ENCODE peak calls at places on chromosome 22, in eight cellular contexts. N is HCT116; S is upper lobe of left lung; C is left colon; D is stimulated activated naive CD8-positive, alpha-beta T cell treated with anti-CD3 and anti-CD28 coated beads, Interleukin-15, Interleukin-2, amounts not matched to agents 100 U/mL and 50 U/mL, for 24 hours; P is Right ventricle myocardium superior; G is naive thymus-derived CD4-positive, alpha-beta T cell; H is CD4-positive, alpha-beta T cell. T is an unnamed sample.

GRCh38 chr22:41501209-41501608 is 32.3 kb downstream of the ACO2 start:
- ATAC-seq in S (no peak), G (peak), H (peak), P (no peak), N (peak), C (peak), D (peak), T (peak)

GRCh38 chr22:19448076-19448607 is 631 bp upstream of the C22orf39 start:
- ATAC-seq in S (peak), H (peak), G (peak), P (peak), C (peak), D (peak), N (peak), T (peak)

GRCh38 chr22:36988075-36988474 is 31.2 kb downstream of the TST start:
- ATAC-seq in H (no peak), N (no peak), S (no peak), G (no peak), C (no peak), P (no peak), D (no peak), T (no peak)

GRCh38 chr22:48796295-48797015 is 1031.2 kb downstream of the BRD1 start:
- ATAC-seq in D (no peak), H (no peak), C (no peak), P (no peak), G (no peak), S (no peak), N (no peak), T (no peak)

GRCh38 chr22:39223091-39223710 is 21.6 kb downstream of the PDGFB start:
- ATAC-seq in C (no peak), G (peak), H (peak), S (no peak), N (no peak), P (no peak), D (no peak), T (no peak)

GRCh38 chr22:50141891-50142363 is 28.6 kb upstream of the PANX2 start:
- ATAC-seq in N (no peak), D (no peak), H (no peak), G (no peak), P (no peak), C (no peak), S (no peak), T (no peak)

GRCh38 chr22:31192513-31192912 is 19.6 kb upstream of the LIMK2 start:
- ATAC-seq in D (no peak), S (no peak), G (no peak), P (no peak), H (no peak), C (no peak), N (no peak), T (no peak)

GRCh38 chr22:40224702-40225101 is 47.0 kb downstream of the TNRC6B start:
- ATAC-seq in P (no peak), H (peak), N (no peak), D (peak), S (no peak), C (no peak), G (peak), T (peak)

GRCh38 chr22:46054091-46054877 is 77.3 kb upstream of the WNT7B start:
- ATAC-seq in P (peak), S (peak), C (peak), N (peak), D (peak), G (peak), H (peak), T (peak)

GRCh38 chr22:45334528-45334927 is 24.8 kb downstream of the FAM118A start:
- ATAC-seq in S (no peak), N (no peak), H (no peak), P (no peak), D (no peak), C (no peak), G (no peak), T (no peak)

GRCh38 chr22:50454556-50455075 is 20.2 kb downstream of the SBF1 start:
- ATAC-seq in G (no peak), S (no peak), H (no peak), D (no peak), C (no peak), P (no peak), N (no peak), T (no peak)

GRCh38 chr22:35217541-35217940 is 39.8 kb upstream of the HMGXB4 start:
- ATAC-seq in C (no peak), D (no peak), P (no peak), N (no peak), G (no peak), H (no peak), S (no peak), T (no peak)

GRCh38 chr22:47175151-47175760 is 412.8 kb downstream of the TBC1D22A start:
- ATAC-seq in G (no peak), C (peak), P (peak), N (no peak), H (no peak), D (no peak), S (peak), T (no peak)

GRCh38 chr22:30565341-30565740 is 9.1 kb downstream of the GAL3ST1 start:
- ATAC-seq in G (no peak), H (no peak), S (no peak), D (no peak), C (no peak), P (no peak), N (no peak), T (no peak)

GRCh38 chr22:22720724-22721261 is 76.4 kb downstream of the GGTLC2 start:
- ATAC-seq in C (peak), G (peak), P (peak), S (peak), N (peak), D (peak), H (peak), T (peak)

GRCh38 chr22:48676266-48677167 is 1151.2 kb downstream of the BRD1 start:
- ATAC-seq in P (no peak), D (no peak), S (no peak), C (no peak), H (no peak), G (no peak), N (no peak), T (no peak)

GRCh38 chr22:42889290-42889689 is 32.2 kb upstream of the ARFGAP3 start:
- ATAC-seq in P (no peak), S (peak), C (no peak), H (no peak), N (no peak), D (peak), G (peak), T (peak)

GRCh38 chr22:36505998-36506635 is 723 bp downstream of the FOXRED2 start:
- ATAC-seq in N (no peak), G (no peak), H (no peak), D (no peak), P (no peak), C (no peak), S (no peak), T (no peak)

GRCh38 chr22:17269607-17270261 is 50.5 kb upstream of the ADA2 start:
- ATAC-seq in P (no peak), H (no peak), S (no peak), D (no peak), N (no peak), C (peak), G (no peak), T (no peak)

GRCh38 chr22:25754527-25755202 is 12.7 kb downstream of the MYO18B start:
- ATAC-seq in D (no peak), H (no peak), G (no peak), S (peak), P (peak), N (no peak), C (no peak), T (no peak)

GRCh38 chr22:47337161-47337621 is 574.7 kb downstream of the TBC1D22A start:
- ATAC-seq in P (no peak), G (no peak), H (no peak), S (peak), N (peak), C (peak), D (peak), T (peak)

GRCh38 chr22:47032956-47033647 is 270.7 kb downstream of the TBC1D22A start:
- ATAC-seq in S (peak), G (no peak), N (no peak), C (peak), H (no peak), D (no peak), P (no peak), T (no peak)

GRCh38 chr22:44665115-44665514 is 36.9 kb upstream of the PRR5 start:
- ATAC-seq in G (no peak), P (peak), D (no peak), H (no peak), C (no peak), N (no peak), S (peak), T (no peak)

GRCh38 chr22:41410311-41410751 is 28.6 kb downstream of the TEF start:
- ATAC-seq in S (no peak), D (no peak), G (no peak), N (no peak), P (peak), C (no peak), H (no peak), T (no peak)

GRCh38 chr22:36303115-36303467 is 50.2 kb downstream of the APOL1 start:
- ATAC-seq in N (no peak), P (no peak), S (no peak), C (no peak), H (no peak), D (no peak), G (no peak), T (no peak)

T was measured in activated T-helper 17 cell treated with anti-CD3 and anti-CD28 coated beads, Interleukin-2, amount 50 U/mL, for 72 hours.